ENCODE peak calls at places on chromosomes 5 and 9, in eight cellular contexts. F is amniotic stem cell; J is hepatocyte; B is posterior cingulate gyrus; T is activated CD8-positive, alpha-beta memory T cell treated with anti-CD3 and anti-CD28 coated beads for 48 hours; N is NCI-H1417; O is HS-5; A is posterior vena cava. Q is an unnamed sample.

GRCh38 chr5:78810098-78810497 is 161.5 kb upstream of the LHFPL2 start:
- DNase-seq in F (no peak), J (no peak), B (no peak), T (no peak), N (no peak), O (no peak), A (no peak), Q (no peak)

GRCh38 chr5:145776886-145777285 is 58.3 kb downstream of the PRELID2 start:
- DNase-seq in F (peak; percentile 1), J (no peak), B (no peak), T (no peak), N (no peak), O (no peak), A (no peak), Q (no peak)

GRCh38 chr5:6730407-6730806 is 17.2 kb downstream of the TENT4A start:
- DNase-seq in F (no peak), J (no peak), B (peak; percentile 85), T (no peak), N (no peak), O (no peak), A (peak; percentile 75), Q (peak; percentile 56)

GRCh38 chr5:95284512-95285405 is at the start of gene MCTP1:
- DNase-seq in F (no peak), J (peak; percentile 70), B (peak; percentile 89), T (no peak), N (peak; percentile 37), O (no peak), A (no peak), Q (peak; percentile 70)

GRCh38 chr9:126822278-126822677 is 17.4 kb downstream of the ZBTB43 start:
- DNase-seq in F (no peak), J (no peak), B (peak; percentile 88), T (no peak), N (no peak), O (no peak), A (no peak), Q (no peak)

GRCh38 chr5:5645198-5645597 is 222.7 kb downstream of the ICE1 start:
- DNase-seq in F (no peak), J (no peak), B (no peak), T (no peak), N (no peak), O (no peak), A (no peak), Q (no peak)

GRCh38 chr9:13690595-13690994 is 411.1 kb upstream of the MPDZ start:
- DNase-seq in F (no peak), J (no peak), B (no peak), T (no peak), N (no peak), O (no peak), A (no peak), Q (no peak)

GRCh38 chr9:104121022-104121421 is 26.9 kb downstream of the SMC2 start:
- DNase-seq in F (no peak), J (no peak), B (peak; percentile 41), T (no peak), N (no peak), O (no peak), A (no peak), Q (no peak)

GRCh38 chr5:4855889-4856288 is 284.2 kb upstream of the ADAMTS16 start:
- DNase-seq in F (no peak), J (no peak), B (no peak), T (no peak), N (no peak), O (no peak), A (no peak), Q (no peak)

GRCh38 chr9:106964822-106965525 is 102.0 kb downstream of the ZNF462 start:
- DNase-seq in F (no peak), J (no peak), B (no peak), T (no peak), N (no peak), O (no peak), A (no peak), Q (no peak)

GRCh38 chr9:137299938-137300337 is 2.1 kb downstream of the NRARP start:
- DNase-seq in F (no peak), J (no peak), B (no peak), T (no peak), N (peak; percentile 1), O (no peak), A (no peak), Q (no peak)

GRCh38 chr5:126483156-126483555 is 59.9 kb downstream of the GRAMD2B start:
- DNase-seq in F (no peak), J (no peak), B (no peak), T (no peak), N (no peak), O (no peak), A (no peak), Q (no peak)

GRCh38 chr5:80125962-80126480 is 90.9 kb downstream of the THBS4 start:
- DNase-seq in F (no peak), J (no peak), B (no peak), T (no peak), N (no peak), O (peak; percentile 76), A (no peak), Q (no peak)

GRCh38 chr9:108286807-108287206 is 569.0 kb downstream of the ACTL7B start:
- DNase-seq in F (no peak), J (no peak), B (no peak), T (no peak), N (no peak), O (no peak), A (no peak), Q (no peak)

Q was measured in upper lobe of right lung.